ENCODE peak calls at places on chromosomes 2 and 18, in six cellular contexts. F is mucosa of descending colon, M is spleen, R is foreskin fibroblast, B is fibroblast of lung, T is tibial artery. E is an unnamed sample.

GRCh38 chr18:48946329-48946835 is 4.4 kb downstream of the SMAD7 start:
- DNase-seq in F (no peak), M (no peak), R (no peak), B (peak), T (no peak), E (peak)

GRCh38 chr2:152396051-152396511 is 61.1 kb downstream of the FMNL2 start:
- DNase-seq in F (no peak), M (no peak), R (peak), B (peak), T (no peak), E (peak)

GRCh38 chr2:227363756-227364155 is 15.3 kb downstream of the TM4SF20 start:
- DNase-seq in F (no peak), M (no peak), R (peak), B (no peak), T (no peak), E (peak)

GRCh38 chr18:59787998-59788875 is 91.0 kb upstream of the CCBE1 start:
- DNase-seq in F (no peak), M (no peak), R (peak), B (peak), T (no peak), E (peak)

GRCh38 chr2:241308832-241309500 is 6.5 kb downstream of the HDLBP start:
- DNase-seq in F (no peak), M (no peak), R (no peak), B (no peak), T (no peak), E (no peak)

GRCh38 chr2:84854835-84855234 is 26.0 kb downstream of the TRABD2A start:
- DNase-seq in F (no peak), M (no peak), R (no peak), B (no peak), T (no peak), E (no peak)

GRCh38 chr2:84532291-84532690 is 16.0 kb downstream of the DNAH6 start:
- DNase-seq in F (no peak), M (no peak), R (no peak), B (peak), T (no peak), E (no peak)

GRCh38 chr2:143171817-143172216 is 42.6 kb downstream of the ARHGAP15 start:
- DNase-seq in F (no peak), M (no peak), R (peak), B (peak), T (no peak), E (peak)

GRCh38 chr18:7417742-7418141 is 149.4 kb upstream of the PTPRM start:
- DNase-seq in F (no peak), M (no peak), R (no peak), B (no peak), T (no peak), E (peak)

GRCh38 chr2:8893978-8894820 is 56.8 kb upstream of the KIDINS220 start:
- DNase-seq in F (no peak), M (no peak), R (no peak), B (no peak), T (no peak), E (peak)

GRCh38 chr2:235098736-235099494 is 147.1 kb downstream of the SH3BP4 start:
- DNase-seq in F (no peak), M (no peak), R (no peak), B (peak), T (no peak), E (no peak)

GRCh38 chr2:32951672-32952071 is 4.9 kb downstream of the LTBP1 start:
- DNase-seq in F (no peak), M (no peak), R (no peak), B (no peak), T (no peak), E (no peak)

GRCh38 chr2:42053791-42054656 is 6.2 kb downstream of the PKDCC start:
- DNase-seq in F (peak), M (peak), R (no peak), B (no peak), T (peak), E (no peak)

GRCh38 chr2:146652311-146652710 is 1192.5 kb upstream of the ACVR2A start:
- DNase-seq in F (no peak), M (no peak), R (peak), B (peak), T (no peak), E (no peak)

GRCh38 chr2:37378411-37378810 is 34.0 kb downstream of the QPCT start:
- DNase-seq in F (no peak), M (no peak), R (peak), B (peak), T (no peak), E (peak)

GRCh38 chr18:79814373-79814772 is 16.6 kb downstream of the KCNG2 start:
- DNase-seq in F (no peak), M (peak), R (no peak), B (no peak), T (no peak), E (no peak)

GRCh38 chr18:12599543-12599942 is 58.4 kb downstream of the SPIRE1 start:
- DNase-seq in F (no peak), M (no peak), R (no peak), B (no peak), T (no peak), E (no peak)

GRCh38 chr2:140975237-140975636 is 1155.6 kb downstream of the LRP1B start:
- DNase-seq in F (no peak), M (no peak), R (peak), B (peak), T (no peak), E (peak)

GRCh38 chr2:5123597-5124196 is 568.5 kb upstream of the SOX11 start:
- DNase-seq in F (no peak), M (no peak), R (no peak), B (no peak), T (no peak), E (no peak)

GRCh38 chr2:241508240-241508509 is 209 bp downstream of the STK25 start:
- DNase-seq in F (no peak), M (no peak), R (no peak), B (no peak), T (peak), E (no peak)

GRCh38 chr2:236875906-236876505 is 209.7 kb upstream of the COPS8 start:
- DNase-seq in F (no peak), M (peak), R (no peak), B (peak), T (peak), E (peak)

GRCh38 chr2:65388051-65388531 is 44.3 kb downstream of the SPRED2 start:
- DNase-seq in F (no peak), M (no peak), R (no peak), B (no peak), T (no peak), E (no peak)
- H3K4me3 ChIP-seq in F (no peak), M (no peak), R (no peak), B (no peak), T (no peak), E (no peak)

GRCh38 chr18:47422524-47422923 is 171.1 kb upstream of the SKOR2 start:
- DNase-seq in F (no peak), M (no peak), R (no peak), B (no peak), T (no peak), E (peak)
- TF ChIP-seq CTCF in F (no peak), M (no peak), R (no peak), B (no peak), T (no peak), E (peak)

GRCh38 chr2:114025030-114025429 is 135.1 kb downstream of the ACTR3 start:
- DNase-seq in F (no peak), M (no peak), R (no peak), B (no peak), T (no peak), E (no peak)
- H3K4me3 ChIP-seq in F (no peak), M (no peak), R (no peak), B (no peak), T (no peak), E (no peak)

DNA sequence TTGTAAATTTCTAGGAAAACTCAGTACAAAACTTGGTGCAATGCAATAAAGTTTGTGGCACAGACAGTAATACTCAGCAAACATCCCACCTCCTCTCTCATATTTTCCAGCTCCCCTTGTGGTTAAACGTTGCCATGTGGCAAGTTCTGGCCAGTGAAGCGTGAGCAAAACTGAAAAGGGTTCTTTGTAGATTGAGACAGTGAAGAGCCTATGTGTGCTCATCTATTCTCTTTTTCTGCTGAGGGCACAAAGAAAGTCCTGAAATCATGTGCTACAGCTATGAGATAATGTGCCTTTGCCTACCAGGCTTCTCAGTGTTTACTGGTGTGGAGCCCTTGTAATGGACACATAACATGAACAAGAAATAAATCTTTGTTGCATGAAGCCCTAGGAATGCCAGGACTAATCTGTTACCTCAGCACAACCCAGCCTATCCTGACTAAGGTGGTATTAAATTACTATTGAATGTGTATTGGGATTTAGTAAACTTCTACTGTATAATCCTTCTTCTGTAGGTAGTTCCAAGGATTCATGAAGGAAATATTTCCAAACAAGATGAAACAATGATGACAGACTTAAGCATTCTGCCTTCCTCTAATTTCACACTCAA is 13.0 kb upstream of the TYMS start:
- DNase-seq in F (no peak), M (no peak), R (no peak), B (no peak), T (no peak), E (no peak)
- TF ChIP-seq CTCF in F (no peak), M (no peak), R (no peak), B (no peak), T (no peak), E (peak)

GRCh38 chr2:160651416-160652200 is 158.0 kb upstream of the RBMS1 start:
- DNase-seq in F (no peak), M (no peak), R (peak), B (peak), T (no peak), E (peak)
- H3K4me3 ChIP-seq in F (no peak), M (no peak), R (no peak), B (no peak), T (no peak), E (no peak)

GRCh38 chr2:62196278-62196901 is 475 bp downstream of the B3GNT2 start:
- DNase-seq in F (peak), M (peak), R (no peak), B (no peak), T (peak), E (no peak)

GRCh38 chr2:62199392-62200125 is 3.6 kb downstream of the B3GNT2 start:
- DNase-seq in F (no peak), M (no peak), R (peak), B (peak), T (no peak), E (peak)

GRCh38 chr2:62198237-62198633 is 2.3 kb downstream of the B3GNT2 start:
- DNase-seq in F (no peak), M (no peak), R (no peak), B (no peak), T (no peak), E (no peak)

GRCh38 chr2:62197017-62197586 is 1.2 kb downstream of the B3GNT2 start:
- DNase-seq in F (peak), M (peak), R (peak), B (no peak), T (peak), E (no peak)

DNA sequence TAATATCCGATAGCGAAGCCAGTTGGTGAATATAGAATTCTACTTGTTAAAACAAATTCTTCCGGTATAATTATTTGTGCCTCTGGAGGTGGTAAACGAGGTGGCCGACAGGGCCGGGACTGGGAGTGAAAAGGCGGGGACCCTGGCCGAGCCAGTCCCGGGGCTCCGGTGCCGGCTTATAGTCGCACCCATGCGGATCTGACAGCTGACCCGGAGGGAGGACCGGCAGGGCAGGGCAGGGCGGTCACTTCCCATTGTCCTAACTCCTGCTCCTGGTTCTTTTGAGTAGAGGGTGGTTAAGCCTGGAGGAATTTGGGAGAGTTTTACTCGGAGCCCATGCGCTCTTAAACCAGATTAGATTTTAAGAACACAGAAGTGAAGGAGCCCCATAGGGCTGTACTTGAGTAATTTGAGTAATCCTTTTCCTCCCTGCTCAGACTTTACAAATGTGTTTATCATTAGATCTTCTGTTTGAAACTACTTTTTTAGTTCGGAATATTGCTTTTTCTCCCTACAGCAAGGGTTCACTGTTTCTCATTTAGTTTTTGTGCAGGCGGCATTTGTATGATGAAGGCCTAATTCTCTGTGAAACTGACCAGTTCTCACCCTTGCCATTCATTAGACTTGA is 1.8 kb downstream of the B3GNT2 start:
- DNase-seq in F (peak), M (peak), R (peak), B (no peak), T (no peak), E (peak)
- TF ChIP-seq CTCF in F (no peak), M (no peak), R (no peak), B (no peak), T (no peak), E (no peak)

GRCh38 chr2:40282428-40282827 is 169.5 kb downstream of the SLC8A1 start:
- DNase-seq in F (no peak), M (no peak), R (peak), B (peak), T (no peak), E (peak)
- H3K4me3 ChIP-seq in F (no peak), M (no peak), R (no peak), B (peak), T (peak), E (peak)

GRCh38 chr18:32469190-32469611 is 1.5 kb downstream of the GAREM1 start:
- DNase-seq in F (peak), M (no peak), R (peak), B (peak), T (peak), E (peak)
- TF ChIP-seq CTCF in F (no peak), M (no peak), R (no peak), B (peak), T (peak), E (peak)

GRCh38 chr2:144504191-144504590 is 15.7 kb downstream of the ZEB2 start:
- DNase-seq in F (no peak), M (no peak), R (peak), B (no peak), T (no peak), E (no peak)
- H3K4me3 ChIP-seq in F (no peak), M (no peak), R (no peak), B (no peak), T (peak), E (no peak)

E was measured in fibroblast of mammary gland.